ENCODE peak calls at places on chromosomes 6 and 20, in six cellular contexts. K is kidney, C is LNCaP clone FGC, M is heart left ventricle, L is astrocyte of the spinal cord, N is fibroblast of lung. E is an unnamed sample.

GRCh38 chr6:111686249-111686997 is 80.7 kb upstream of the TRAF3IP2 start:
- DNase-seq in L (peak), K (no peak), N (no peak), M (peak), C (no peak), E (no peak)

GRCh38 chr6:3206339-3207015 is 21.0 kb downstream of the TUBB2B start:
- DNase-seq in L (no peak), K (no peak), N (no peak), C (no peak), M (no peak), E (no peak)

GRCh38 chr20:48786916-48787676 is 40.7 kb downstream of the PREX1 start:
- DNase-seq in C (no peak), M (no peak), N (no peak), K (no peak), L (no peak), E (no peak)

GRCh38 chr6:52304917-52305316 is 20.4 kb upstream of the MCM3 start:
- DNase-seq in N (peak), K (no peak), L (peak), M (no peak), C (no peak), E (no peak)

GRCh38 chr6:9140861-9141534 is 705.7 kb upstream of the SLC35B3 start:
- DNase-seq in N (peak), M (no peak), C (peak), L (peak), K (no peak), E (peak)

GRCh38 chr6:121344539-121344938 is 10.3 kb upstream of the TBC1D32 start:
- DNase-seq in K (no peak), M (no peak), L (no peak), N (no peak), C (no peak), E (no peak)

GRCh38 chr6:50610562-50610961 is 102.8 kb upstream of the TFAP2D start:
- DNase-seq in K (no peak), N (no peak), C (no peak), L (no peak), M (no peak), E (no peak)

GRCh38 chr20:60138263-60139127 is 180.3 kb downstream of the CDH26 start:
- DNase-seq in L (peak), K (peak), N (peak), M (peak), C (peak), E (no peak)

GRCh38 chr6:19427548-19427947 is 409.6 kb upstream of the ID4 start:
- DNase-seq in N (no peak), C (no peak), M (no peak), L (no peak), K (no peak), E (no peak)

GRCh38 chr6:14924126-14925024 is 321.5 kb upstream of the JARID2 start:
- DNase-seq in L (no peak), M (no peak), N (no peak), C (no peak), K (no peak), E (no peak)

GRCh38 chr20:43915209-43916072 is 789 bp downstream of the TOX2 start:
- DNase-seq in C (no peak), L (peak), K (no peak), N (peak), M (no peak), E (peak)

GRCh38 chr6:151263967-151264366 is 24.2 kb downstream of the AKAP12 start:
- DNase-seq in M (no peak), C (no peak), L (no peak), K (no peak), N (peak), E (no peak)

GRCh38 chr6:8993111-8993510 is 557.8 kb upstream of the SLC35B3 start:
- DNase-seq in L (no peak), K (no peak), M (no peak), N (no peak), C (no peak), E (no peak)

DNA sequence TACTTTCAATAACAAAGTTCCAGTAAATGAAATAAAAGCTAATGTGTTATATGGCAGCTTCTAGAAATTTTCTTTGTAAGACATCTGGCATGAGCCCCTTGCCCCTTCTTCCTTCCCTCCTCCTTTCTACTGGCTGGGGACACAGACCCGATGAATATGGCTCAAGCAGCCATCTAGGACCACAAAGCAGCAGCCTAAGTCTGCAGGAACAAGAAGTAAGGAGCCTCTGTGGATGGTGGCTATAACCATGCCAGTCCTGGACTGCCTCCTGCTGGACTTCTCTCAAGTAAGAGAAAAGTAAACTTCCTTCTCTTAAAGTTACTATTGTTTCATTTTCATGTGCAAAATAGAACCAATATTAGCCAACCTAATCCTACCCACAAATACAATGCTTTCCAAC is 114.9 kb upstream of the DST start:
- DNase-seq in C (peak), L (peak), M (no peak), N (peak), K (no peak), E (peak)
- TF ChIP-seq CTCF in C (peak), L (peak), M (peak), N (peak), K (peak), E (peak)

DNA sequence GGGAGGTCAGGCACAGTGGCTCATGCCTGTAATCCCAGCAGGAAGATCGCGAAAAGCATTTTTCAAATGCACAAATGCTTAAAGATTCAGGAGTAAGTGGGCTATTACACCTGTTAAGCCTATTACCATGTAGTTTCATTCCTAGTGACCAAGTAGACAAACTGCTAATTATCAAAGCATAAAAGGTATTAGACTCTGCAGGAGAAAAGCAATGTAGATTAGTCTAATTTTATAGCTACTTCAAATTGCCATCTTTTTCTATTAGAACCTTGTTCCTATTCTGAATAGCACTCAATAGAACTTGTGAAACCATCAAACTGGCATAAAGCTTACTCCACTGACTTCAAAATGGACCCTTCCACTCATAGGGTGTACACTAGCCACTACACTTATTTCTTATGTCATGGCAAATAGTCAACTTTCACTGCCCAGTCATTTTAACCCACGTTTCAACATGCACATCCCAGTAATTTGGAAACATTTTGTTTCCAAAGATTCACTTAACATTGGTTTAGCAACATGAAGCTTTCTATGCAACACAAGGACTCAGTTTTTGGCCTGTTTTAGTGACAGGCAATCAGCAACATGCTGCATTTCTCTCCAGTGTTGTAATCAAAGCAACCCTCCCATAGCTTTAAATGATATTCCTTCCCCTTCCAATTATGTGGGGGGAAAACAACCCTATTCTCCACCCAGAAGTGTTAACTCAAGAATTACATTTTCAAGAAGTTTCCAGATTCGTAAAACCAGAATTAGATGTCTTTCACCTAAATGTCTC is 3.9 kb downstream of the EEF1A1 start:
- DNase-seq in L (peak), K (no peak), N (no peak), M (no peak), C (no peak), E (peak)
- H3K4me3 ChIP-seq in L (peak), K (peak), N (peak), M (no peak), C (no peak), E (peak)

DNA sequence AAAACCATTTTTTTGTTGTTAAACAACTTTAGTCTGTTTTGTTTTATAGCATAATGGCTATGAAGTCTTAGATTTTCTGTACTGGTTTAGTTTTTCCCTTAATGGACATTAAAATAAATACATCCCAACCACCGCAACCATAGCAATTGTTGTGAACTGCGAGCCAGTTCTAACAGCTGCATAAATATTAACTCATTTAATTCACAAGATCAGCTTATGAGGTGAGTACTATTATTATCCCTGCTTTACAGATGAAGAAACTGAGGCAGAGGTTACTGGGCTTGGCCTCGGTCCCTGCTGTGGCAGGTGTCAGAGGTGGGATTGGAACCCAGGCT is 23.1 kb downstream of the MOCS3 start:
- DNase-seq in N (no peak), C (no peak), M (no peak), K (no peak), L (no peak), E (no peak)
- TF ChIP-seq CTCF in N (no peak), C (no peak), M (no peak), K (no peak), L (no peak), E (no peak)

GRCh38 chr20:63826753-63827152 is 4.3 kb downstream of the ZBTB46 start:
- DNase-seq in C (no peak), L (no peak), N (peak), M (no peak), K (no peak), E (no peak)
- H3K4me3 ChIP-seq in C (no peak), L (no peak), N (no peak), M (no peak), K (peak), E (no peak)

DNA sequence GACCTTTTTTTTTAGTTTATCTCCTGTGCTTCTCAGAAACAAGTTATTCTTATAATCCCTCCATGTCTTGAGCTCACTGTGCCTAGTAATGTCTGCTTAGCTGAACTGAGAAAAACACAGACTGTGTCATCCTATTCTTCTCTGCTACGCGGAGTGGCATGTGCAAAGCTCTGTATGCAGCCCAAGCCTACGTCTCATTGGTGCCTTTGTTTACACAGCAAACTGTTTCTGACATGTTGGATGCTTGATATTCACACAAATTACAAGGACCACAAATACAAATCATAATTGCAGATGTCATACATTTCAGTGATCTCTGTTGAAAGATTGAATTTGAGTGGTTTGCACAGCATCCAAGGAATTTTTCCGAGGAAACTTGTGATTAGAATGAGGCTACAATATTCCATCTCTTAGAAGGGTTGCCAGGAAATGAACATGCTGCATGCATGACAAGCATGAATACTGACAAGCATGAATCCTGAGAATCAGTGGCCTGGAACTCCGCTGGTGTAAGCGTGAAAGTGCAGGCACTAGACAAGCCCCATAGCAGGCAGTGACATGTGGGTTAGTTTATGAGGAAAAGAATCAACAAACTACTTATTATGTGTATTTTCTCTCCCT is 128.4 kb upstream of the SGK1 start:
- DNase-seq in C (no peak), N (peak), M (no peak), L (peak), K (no peak), E (no peak)
- TF ChIP-seq CTCF in C (no peak), N (no peak), M (no peak), L (no peak), K (no peak), E (no peak)

DNA sequence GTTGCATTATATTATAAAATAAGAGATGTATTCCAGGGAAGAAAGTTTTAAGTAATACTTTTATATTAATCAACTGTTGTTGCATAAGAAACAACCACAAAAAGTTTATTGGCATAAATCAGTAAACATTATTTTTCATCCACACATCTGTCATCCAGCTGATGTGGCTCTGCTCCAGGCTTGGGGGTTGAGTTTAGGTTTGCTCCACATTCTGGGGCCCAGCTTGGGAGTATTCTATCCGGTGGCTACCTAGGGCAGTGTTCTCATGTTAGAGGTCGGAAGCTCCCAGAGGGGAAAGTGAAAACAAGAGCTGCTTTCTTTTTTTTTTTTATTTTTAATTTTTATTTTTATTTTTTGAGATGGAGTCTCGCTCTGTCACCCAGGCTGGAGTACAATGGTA is 728.4 kb upstream of the FLRT3 start:
- DNase-seq in N (no peak), M (no peak), C (no peak), K (no peak), L (no peak), E (peak)
- H3K4me3 ChIP-seq in N (no peak), M (no peak), C (no peak), K (no peak), L (no peak), E (no peak)

GRCh38 chr20:13336308-13337089 is 115.4 kb downstream of the ISM1 start:
- DNase-seq in C (no peak), L (no peak), N (peak), K (no peak), M (no peak), E (peak)

GRCh38 chr20:13340088-13340487 is 119.0 kb downstream of the ISM1 start:
- DNase-seq in K (no peak), M (no peak), C (no peak), N (no peak), L (no peak), E (peak)

GRCh38 chr20:13337090-13337784 is 116.2 kb downstream of the ISM1 start:
- DNase-seq in C (no peak), L (no peak), M (no peak), N (no peak), K (no peak), E (no peak)

GRCh38 chr20:13338097-13338661 is 117.1 kb downstream of the ISM1 start:
- DNase-seq in C (no peak), L (no peak), K (no peak), N (no peak), M (no peak), E (no peak)

DNA sequence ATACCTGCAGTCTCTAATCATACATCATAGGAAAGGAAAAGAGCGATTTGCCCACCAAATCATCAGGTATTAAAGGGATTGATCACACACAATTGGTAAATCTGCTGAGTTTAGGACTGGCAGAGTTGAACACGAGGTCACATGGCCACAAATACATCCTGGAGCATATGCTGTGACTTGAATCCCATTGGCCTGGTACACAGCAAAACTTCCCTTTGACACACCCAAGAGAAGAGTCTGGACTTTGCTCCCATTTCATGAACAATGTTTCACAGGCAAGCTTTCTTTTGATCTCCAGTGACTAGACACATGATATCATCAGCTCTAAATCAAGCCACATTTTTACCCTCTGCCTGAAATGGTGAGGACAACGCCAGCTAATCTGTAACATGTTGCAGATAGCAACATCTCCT is 117.9 kb downstream of the ISM1 start:
- DNase-seq in N (no peak), L (no peak), M (no peak), K (no peak), C (no peak), E (no peak)
- TF ChIP-seq CTCF in N (no peak), L (no peak), M (no peak), K (no peak), C (no peak), E (no peak)

GRCh38 chr20:17825949-17826843 is 126.4 kb downstream of the BANF2 start:
- DNase-seq in K (no peak), C (no peak), N (peak), L (peak), M (no peak), E (peak)

GRCh38 chr20:17827759-17828559 is 128.2 kb downstream of the BANF2 start:
- DNase-seq in N (no peak), L (no peak), M (no peak), K (no peak), C (no peak), E (no peak)

GRCh38 chr20:17825251-17825691 is 125.5 kb downstream of the BANF2 start:
- DNase-seq in C (no peak), L (no peak), M (no peak), N (no peak), K (no peak), E (no peak)

GRCh38 chr20:17832236-17832635 is 132.5 kb downstream of the BANF2 start:
- DNase-seq in C (no peak), L (no peak), N (no peak), M (no peak), K (no peak), E (no peak)

GRCh38 chr20:17828598-17829144 is 128.9 kb downstream of the BANF2 start:
- DNase-seq in L (no peak), C (no peak), M (no peak), N (no peak), K (no peak), E (no peak)
- H3K4me3 ChIP-seq in L (no peak), C (no peak), M (no peak), N (no peak), K (no peak), E (no peak)

E was measured in foreskin fibroblast.